ENCODE peak calls at places on chromosomes 4 and X, in four cellular contexts. Y is GM12878, D is HL-60, R is K562. V is an unnamed sample.

GRCh38 chrX:133350751-133351150 is 64.5 kb downstream of the GPC4 start:
- DNase-seq in D (no peak), Y (no peak), R (no peak), V (no peak)

GRCh38 chr4:109294006-109294405 is 8.5 kb downstream of the COL25A1 start:
- DNase-seq in R (peak; percentile 42), Y (no peak), D (peak; percentile 11), V (no peak)

GRCh38 chrX:43349363-43349762 is 306.7 kb upstream of the MAOA start:
- DNase-seq in D (peak; percentile 1), R (peak; percentile 20), Y (peak; percentile 1), V (no peak)

GRCh38 chr4:152909901-152910300 is 26.2 kb upstream of the FHDC1 start:
- DNase-seq in Y (no peak), D (no peak), R (no peak), V (no peak)

GRCh38 chr4:173821851-173822250 is 291.8 kb upstream of the HAND2 start:
- DNase-seq in R (no peak), D (no peak), Y (no peak), V (no peak)

GRCh38 chrX:30822068-30822671 is 66.9 kb downstream of the TAB3 start:
- DNase-seq in R (no peak), D (no peak), Y (peak; percentile 34), V (no peak)

GRCh38 chrX:114798902-114799301 is 215.0 kb downstream of the HTR2C start:
- DNase-seq in D (no peak), Y (no peak), R (no peak), V (no peak)

GRCh38 chr4:125097729-125098128 is 217.0 kb upstream of the FAT4 start:
- DNase-seq in Y (no peak), R (no peak), D (no peak), V (no peak)

GRCh38 chr4:37516057-37516775 is 170.0 kb downstream of the RELL1 start:
- DNase-seq in Y (no peak), R (no peak), D (no peak), V (no peak)

GRCh38 chr4:153594208-153594607 is 89.9 kb upstream of the TLR2 start:
- DNase-seq in R (no peak), Y (no peak), D (no peak), V (no peak)

GRCh38 chrX:74451450-74452198 is 30.3 kb downstream of the SLC16A2 start:
- DNase-seq in D (no peak), Y (no peak), R (no peak), V (no peak)

GRCh38 chr4:15931451-15932210 is 6.9 kb downstream of the FGFBP1 start:
- DNase-seq in R (no peak), Y (no peak), D (no peak), V (no peak)

GRCh38 chrX:129600981-129601424 is 53.8 kb downstream of the APLN start:
- DNase-seq in R (peak; percentile 24), D (no peak), Y (no peak), V (no peak)

GRCh38 chr4:77465271-77465670 is 140.3 kb upstream of the CXCL13 start:
- DNase-seq in Y (no peak), R (no peak), D (no peak), V (no peak)

GRCh38 chr4:128639586-128640270 is 169.8 kb upstream of the JADE1 start:
- DNase-seq in R (no peak), D (no peak), Y (no peak), V (no peak)

GRCh38 chr4:164790249-164790648 is 36.3 kb downstream of the SMIM31 start:
- DNase-seq in R (no peak), Y (no peak), D (no peak), V (no peak)

GRCh38 chr4:170025523-170026252 is 507 bp downstream of the MFAP3L start:
- DNase-seq in Y (no peak), D (no peak), R (no peak), V (no peak)

GRCh38 chrX:39616098-39616729 is 481.5 kb downstream of the BCOR start:
- DNase-seq in Y (peak; percentile 24), D (no peak), R (no peak), V (no peak)

GRCh38 chrX:131792789-131793462 is 230.2 kb upstream of the STK26 start:
- DNase-seq in D (no peak), Y (peak; percentile 90), R (no peak), V (no peak)
- TF ChIP-seq SPI1 in D (no peak), Y (no peak), R (no peak), V (no peak)

DNA sequence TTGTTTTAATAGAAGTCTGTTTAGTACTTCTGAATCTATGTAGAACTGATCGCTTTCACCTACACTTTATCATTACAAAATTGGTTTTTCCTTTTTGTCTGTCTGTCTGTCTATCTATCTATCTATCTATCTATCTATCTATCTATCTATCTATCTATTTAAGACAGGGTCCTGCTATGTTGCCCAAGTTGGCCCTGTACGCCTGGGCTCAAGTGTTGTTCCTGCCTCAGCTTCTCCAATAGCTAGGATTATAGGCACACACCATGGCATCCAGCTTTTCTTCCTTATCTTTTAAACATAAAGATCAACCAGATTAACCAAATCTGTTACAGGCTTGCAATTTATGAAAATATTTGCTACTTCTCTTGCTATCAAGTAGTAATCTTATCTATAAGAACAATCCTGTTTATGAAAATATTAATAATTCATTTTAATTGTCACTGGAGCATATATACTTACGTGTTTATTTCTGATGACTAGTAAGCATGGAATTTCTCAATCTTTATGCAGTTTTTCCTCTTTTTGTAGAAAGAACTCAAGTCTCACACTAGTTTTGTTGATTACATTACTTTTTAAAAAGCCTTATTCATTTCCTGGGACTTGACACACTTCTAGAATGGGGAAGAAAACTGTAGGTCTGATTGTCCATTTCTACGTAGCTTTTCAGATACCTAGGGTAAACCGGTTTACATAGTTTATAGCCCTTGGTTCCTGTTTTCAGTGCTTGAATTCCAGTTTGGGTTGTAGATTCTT is 24.6 kb downstream of the KIAA0232 start:
- DNase-seq in R (no peak), Y (no peak), D (no peak), V (no peak)
- TF ChIP-seq SPI1 in R (no peak), Y (no peak), D (peak; percentile 14), V (no peak)

GRCh38 chrX:12701625-12702024 is 89.6 kb upstream of the PRPS2 start:
- DNase-seq in D (peak; percentile 24), R (peak; percentile 60), Y (peak; percentile 12), V (peak; percentile 15)

GRCh38 chrX:12704706-12705105 is 86.5 kb upstream of the PRPS2 start:
- DNase-seq in Y (no peak), R (no peak), D (no peak), V (no peak)

GRCh38 chrX:12700745-12701144 is 90.5 kb upstream of the PRPS2 start:
- DNase-seq in Y (no peak), R (no peak), D (no peak), V (no peak)

DNA sequence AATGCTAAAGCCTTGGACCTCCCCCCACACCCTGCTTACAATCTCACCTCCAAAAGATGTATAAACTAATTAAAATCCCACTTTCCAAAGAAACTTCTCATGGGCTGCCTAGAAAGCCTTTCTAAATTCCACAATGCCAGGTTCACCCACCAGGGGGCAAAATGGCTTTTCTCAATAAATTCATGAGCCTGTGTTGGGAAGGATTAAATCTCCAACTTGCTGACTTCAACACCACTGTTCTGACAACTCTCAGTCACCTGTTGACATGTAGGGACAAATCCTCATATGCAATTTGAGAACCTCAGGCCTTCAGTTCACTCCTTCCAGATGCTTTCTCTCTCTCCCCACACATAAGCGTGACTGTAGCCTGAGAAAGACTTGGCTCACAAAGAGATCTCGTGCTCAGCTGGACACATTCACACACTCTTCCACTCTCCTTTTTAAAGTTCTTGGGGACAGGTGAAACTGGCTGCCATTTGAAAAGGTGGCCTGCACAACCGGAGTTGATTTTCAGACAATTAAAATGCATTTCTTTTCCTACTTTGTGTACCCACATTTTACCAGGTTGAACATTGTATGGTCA is 88.6 kb upstream of the PRPS2 start:
- DNase-seq in Y (no peak), D (no peak), R (peak; percentile 8), V (no peak)
- TF ChIP-seq SPI1 in Y (no peak), D (no peak), R (no peak), V (no peak)

GRCh38 chr4:121462660-121463261 is 81.9 kb upstream of the QRFPR start:
- DNase-seq in R (peak; percentile 16), Y (no peak), D (peak; percentile 2), V (peak; percentile 5)
- TF ChIP-seq SPI1 in R (peak; percentile 94), Y (peak; percentile 87), D (peak; percentile 94), V (peak; percentile 91)

DNA sequence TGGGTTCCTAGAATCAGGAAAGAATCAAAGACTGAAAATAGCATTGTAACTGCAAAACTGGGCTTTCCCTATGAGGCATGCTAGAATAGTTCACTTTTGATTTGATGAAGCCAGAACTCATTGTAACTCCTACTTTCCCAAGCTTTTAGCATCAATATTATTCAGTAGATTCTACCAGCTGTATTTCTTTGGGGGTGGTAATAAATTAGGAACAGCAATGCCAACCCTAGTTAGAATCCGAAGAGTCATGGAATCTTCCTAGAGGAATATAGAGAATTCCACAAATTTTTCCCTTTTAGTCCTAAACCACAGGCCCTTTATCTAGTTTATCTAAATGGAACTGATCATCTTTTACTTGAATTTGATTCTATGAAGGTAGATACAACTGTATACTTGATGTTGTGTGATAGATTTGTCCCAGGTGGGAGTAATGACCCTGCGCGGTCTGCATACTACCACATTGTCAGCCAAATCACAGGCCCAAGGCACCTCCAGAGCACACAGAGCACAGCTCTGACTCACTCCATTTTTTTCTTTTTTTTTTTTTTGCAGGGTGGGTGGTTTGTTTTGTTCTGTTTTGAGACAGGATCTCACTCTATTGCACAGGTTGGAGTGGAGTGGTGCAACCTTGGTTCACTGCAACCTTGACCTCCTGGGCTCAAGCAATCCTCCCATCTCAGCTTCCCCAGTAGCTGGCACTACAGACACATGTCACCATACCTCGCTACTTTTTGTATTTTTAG is 66.6 kb downstream of the EDNRA start:
- DNase-seq in Y (no peak), D (no peak), R (no peak), V (no peak)
- TF ChIP-seq SPI1 in Y (no peak), D (no peak), R (no peak), V (no peak)

GRCh38 chr4:140344621-140345020 is 28.8 kb upstream of the SCOC start:
- DNase-seq in Y (no peak), D (no peak), R (no peak), V (no peak)

GRCh38 chr4:140346136-140346535 is 27.3 kb upstream of the SCOC start:
- DNase-seq in D (no peak), Y (no peak), R (no peak), V (no peak)

GRCh38 chr4:140342620-140343019 is 30.8 kb upstream of the SCOC start:
- DNase-seq in D (no peak), Y (no peak), R (no peak), V (no peak)

GRCh38 chr4:140344111-140344510 is 29.3 kb upstream of the SCOC start:
- DNase-seq in R (no peak), Y (no peak), D (no peak), V (no peak)

DNA sequence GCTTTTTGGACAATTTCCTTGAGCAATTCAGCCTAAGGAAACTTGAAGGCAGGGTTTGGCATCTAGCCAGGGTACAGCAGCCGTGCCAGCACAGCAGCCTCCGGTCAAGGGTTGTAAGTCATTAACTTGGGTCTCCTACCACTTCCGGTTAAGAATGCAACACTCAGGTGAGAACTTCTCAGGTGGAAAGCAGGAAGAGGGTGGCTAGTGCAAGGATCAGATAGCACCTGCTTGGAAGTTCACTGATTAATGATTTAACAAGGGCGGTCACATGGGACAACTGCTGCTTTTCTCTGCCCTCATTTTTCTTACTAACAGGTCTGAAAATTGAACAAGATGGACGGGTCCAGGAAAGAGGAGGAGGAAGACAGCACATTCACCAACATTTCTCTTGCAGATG is 30.1 kb upstream of the SCOC start:
- DNase-seq in D (no peak), R (no peak), Y (no peak), V (no peak)
- TF ChIP-seq SPI1 in D (no peak), R (no peak), Y (no peak), V (no peak)

GRCh38 chr4:138111462-138112000 is 130.6 kb downstream of the SLC7A11 start:
- DNase-seq in Y (no peak), R (no peak), D (no peak), V (no peak)
- TF ChIP-seq SPI1 in Y (no peak), R (no peak), D (no peak), V (no peak)